ENCODE peak calls at places on chromosomes 16 and 17, in seven cellular contexts. O, P, M, D, B, W and A are unnamed samples.
A peak's percentile ranks its signal among the peaks of the same experiment; 100 is the strongest.

GRCh38 chr16:52549011-52549692 is 2.2 kb upstream of the TOX3 start:
- DNase-seq in O (no peak), P (no peak), M (no peak), D (no peak), B (no peak), W (no peak), A (peak; percentile 7)

GRCh38 chr16:11949527-11949926 is 7.7 kb upstream of the NPIPB2 start:
- DNase-seq in O (no peak), P (no peak), M (no peak), D (peak; percentile 45), B (peak; percentile 21), W (no peak), A (peak; percentile 51)

GRCh38 chr17:3011891-3012290 is 51.5 kb downstream of the OR1D5 start:
- DNase-seq in O (no peak), P (no peak), M (no peak), D (no peak), B (no peak), W (no peak), A (no peak)

GRCh38 chr17:80414508-80414802 is 512 bp upstream of the ENDOV start:
- DNase-seq in O (no peak), P (no peak), M (no peak), D (no peak), B (no peak), W (no peak), A (peak; percentile 21)

GRCh38 chr17:12627177-12627629 is 38.5 kb upstream of the MYOCD start:
- DNase-seq in O (peak; percentile 44), P (no peak), M (peak; percentile 63), D (peak; percentile 63), B (no peak), W (no peak), A (peak; percentile 98)

GRCh38 chr16:57916735-57917450 is 54.0 kb downstream of the CNGB1 start:
- DNase-seq in O (no peak), P (no peak), M (no peak), D (no peak), B (no peak), W (peak; percentile 58), A (peak; percentile 28)

GRCh38 chr17:39970157-39970692 is 7.4 kb downstream of the GSDMA start:
- DNase-seq in O (no peak), P (no peak), M (no peak), D (no peak), B (no peak), W (no peak), A (no peak)

GRCh38 chr16:55832788-55833583 is at the start of gene CES1:
- DNase-seq in O (no peak), P (no peak), M (no peak), D (peak; percentile 35), B (peak; percentile 46), W (peak; percentile 94), A (no peak)

GRCh38 chr17:48100591-48101011 is 677 bp downstream of the CBX1 start:
- DNase-seq in O (peak; percentile 57), P (no peak), M (no peak), D (peak; percentile 64), B (peak; percentile 33), W (peak; percentile 87), A (peak; percentile 64)

GRCh38 chr16:11916524-11917285 is 949 bp upstream of the GSPT1 start:
- DNase-seq in O (no peak), P (no peak), M (no peak), D (no peak), B (no peak), W (no peak), A (no peak)

GRCh38 chr17:82329683-82330321 is 3.8 kb downstream of the SECTM1 start:
- DNase-seq in O (no peak), P (no peak), M (no peak), D (no peak), B (no peak), W (no peak), A (no peak)

GRCh38 chr17:43868236-43868994 is 21.4 kb downstream of the CD300LG start:
- DNase-seq in O (no peak), P (no peak), M (no peak), D (no peak), B (no peak), W (no peak), A (no peak)

GRCh38 chr17:5510776-5511175 is 24.4 kb downstream of the MIS12 start:
- DNase-seq in O (no peak), P (no peak), M (no peak), D (no peak), B (no peak), W (no peak), A (no peak)

GRCh38 chr16:69325784-69326171 is 4.6 kb downstream of the PDF start:
- DNase-seq in O (no peak), P (no peak), M (no peak), D (no peak), B (no peak), W (no peak), A (no peak)

GRCh38 chr16:84983308-84983707 is 28.0 kb downstream of the ZDHHC7 start:
- DNase-seq in O (no peak), P (no peak), M (no peak), D (no peak), B (no peak), W (no peak), A (no peak)

GRCh38 chr16:12881182-12881581 is 20.2 kb upstream of the SHISA9 start:
- DNase-seq in O (no peak), P (no peak), M (no peak), D (no peak), B (no peak), W (no peak), A (no peak)

GRCh38 chr17:67682196-67682595 is 35.5 kb upstream of the NOL11 start:
- DNase-seq in O (no peak), P (no peak), M (no peak), D (no peak), B (no peak), W (no peak), A (no peak)

GRCh38 chr16:23700509-23700908 is 12.5 kb downstream of the ERN2 start:
- DNase-seq in O (no peak), P (no peak), M (no peak), D (no peak), B (no peak), W (no peak), A (no peak)

GRCh38 chr16:4692460-4693295 is 684 bp upstream of the NUDT16L1 start:
- DNase-seq in O (peak; percentile 25), P (no peak), M (no peak), D (no peak), B (no peak), W (no peak), A (peak; percentile 11)

GRCh38 chr17:1577186-1577585 is 14.6 kb upstream of the PITPNA start:
- DNase-seq in O (peak; percentile 92), P (no peak), M (peak; percentile 66), D (peak; percentile 98), B (peak; percentile 88), W (peak; percentile 94), A (peak; percentile 84)

GRCh38 chr17:4417129-4417667 is 16.5 kb upstream of the SPNS3 start:
- DNase-seq in O (no peak), P (no peak), M (no peak), D (no peak), B (no peak), W (no peak), A (no peak)

GRCh38 chr17:78979780-78980623 is at the start of gene LGALS3BP:
- DNase-seq in O (peak; percentile 92), P (no peak), M (peak; percentile 27), D (peak; percentile 94), B (no peak), W (peak; percentile 93), A (peak; percentile 88)

GRCh38 chr16:22103371-22103890 is 11.1 kb downstream of the VWA3A start:
- DNase-seq in O (no peak), P (no peak), M (no peak), D (no peak), B (no peak), W (no peak), A (no peak)

DNA sequence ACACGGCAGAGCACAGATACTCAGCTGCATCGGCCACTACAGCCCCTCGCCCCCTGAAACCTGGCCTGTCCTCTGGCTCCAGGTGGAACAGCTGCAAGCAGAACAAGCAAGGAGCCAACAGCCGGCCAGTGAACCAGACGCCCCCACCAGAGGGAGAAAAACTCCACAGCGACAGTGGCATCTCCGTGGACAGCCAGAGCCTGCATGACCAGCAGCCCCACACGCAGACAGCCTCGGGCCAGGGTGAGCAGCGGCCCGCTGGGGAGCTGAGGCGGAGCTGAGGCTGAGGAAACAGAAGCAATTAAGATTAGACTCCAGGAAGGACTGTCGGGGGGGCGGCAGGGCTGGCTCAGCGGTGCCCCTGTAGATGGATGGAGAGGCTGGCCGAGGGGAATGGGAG is 16.7 kb downstream of the NGFR start:
- DNase-seq in O (no peak), P (no peak), M (no peak), D (no peak), B (no peak), W (peak; percentile 63), A (no peak)
- H3K4me3 ChIP-seq in O (no peak overlapping the region), P (no peak overlapping the region), M (no peak overlapping the region), D (no peak overlapping the region), B (no peak overlapping the region), W (no peak overlapping the region), A (no peak overlapping the region)

GRCh38 chr16:17461951-17462729 is 8.6 kb downstream of the XYLT1 start:
- DNase-seq in O (no peak), P (no peak), M (no peak), D (no peak), B (no peak), W (no peak), A (no peak)
- TF ChIP-seq CTCF in O (no peak), P (no peak), M (no peak), D (no peak), B (no peak), W (no peak), A (no peak)

DNA sequence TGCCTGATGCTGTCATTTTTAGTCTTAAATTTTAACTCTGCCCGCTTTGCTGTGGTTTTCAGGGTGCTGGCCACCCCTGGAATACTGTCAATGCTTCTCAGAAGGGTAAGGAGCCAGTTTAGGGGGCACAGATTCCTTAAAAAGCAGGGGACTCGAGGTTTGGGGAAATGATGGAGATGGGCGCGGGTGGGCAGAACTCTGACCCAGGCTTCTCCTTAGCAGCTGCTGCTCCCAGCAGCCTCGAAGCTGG is 23.7 kb downstream of the STAT5A start:
- DNase-seq in O (no peak), P (no peak), M (no peak), D (no peak), B (no peak), W (no peak), A (no peak)
- H3K4me3 ChIP-seq in O (no peak overlapping the region), P (peak overlapping the region; percentile 39), M (peak overlapping the region; percentile 21), D (no peak overlapping the region), B (no peak overlapping the region), W (no peak overlapping the region), A (no peak overlapping the region)

GRCh38 chr16:50947826-50948225 is 203.2 kb downstream of the SALL1 start:
- DNase-seq in O (no peak), P (no peak), M (no peak), D (no peak), B (no peak), W (no peak), A (no peak)

GRCh38 chr16:50946606-50947005 is 204.5 kb downstream of the SALL1 start:
- DNase-seq in O (no peak), P (no peak), M (no peak), D (no peak), B (no peak), W (no peak), A (no peak)

GRCh38 chr16:50950955-50951354 is 200.1 kb downstream of the SALL1 start:
- DNase-seq in O (no peak), P (no peak), M (no peak), D (no peak), B (no peak), W (no peak), A (no peak)

GRCh38 chr16:50946098-50946497 is 204.2 kb downstream of the CYLD start:
- DNase-seq in O (no peak), P (no peak), M (no peak), D (no peak), B (no peak), W (no peak), A (no peak)

GRCh38 chr16:50948268-50948667 is 202.8 kb downstream of the SALL1 start:
- DNase-seq in O (no peak), P (no peak), M (no peak), D (no peak), B (no peak), W (no peak), A (no peak)
- TF ChIP-seq CTCF in O (no peak), P (no peak), M (no peak), D (no peak), B (no peak), W (no peak), A (no peak)